ENCODE peak calls at places on chromosomes 6 and 20, in ten cellular contexts. Q is BE2C, R is tibial nerve, E is A549, T is A673, Y is fibroblast of lung, V is left lung, H is IMR-90, W is upper lobe of right lung, M is prostate gland. A is an unnamed sample. For H3K4me1, the result is how much of the 10 kb centered on the place peaks cover.

GRCh38 chr20:50670126-50670862 is 21.0 kb downstream of the RIPOR3 start:
- DNase-seq in Q (no peak), R (no peak), E (peak), T (no peak), Y (peak), V (no peak), H (peak), W (no peak), M (no peak), A (no peak)

GRCh38 chr6:57267586-57268293 is 45.6 kb upstream of the RAB23 start:
- DNase-seq in Q (peak), R (peak), E (peak), T (peak), Y (peak), V (no peak), H (peak), W (no peak), M (no peak), A (no peak)

GRCh38 chr20:59472059-59472458 is 132.3 kb upstream of the PHACTR3 start:
- DNase-seq in Q (no peak), R (no peak), E (no peak), T (no peak), Y (no peak), V (no peak), H (no peak), W (no peak), M (no peak), A (no peak)

GRCh38 chr6:118283759-118284158 is 264.3 kb upstream of the PLN start:
- DNase-seq in Q (peak), R (no peak), E (peak), T (peak), Y (peak), V (no peak), H (peak), W (no peak), M (peak), A (peak)

GRCh38 chr6:122609881-122610689 is at the start of gene PKIB:
- DNase-seq in Q (peak), R (peak), E (peak), T (peak), Y (peak), V (peak), H (peak), W (peak), M (peak), A (peak)

GRCh38 chr6:146582857-146583256 is 15.9 kb upstream of the ADGB start:
- DNase-seq in Q (peak), R (peak), E (no peak), T (no peak), Y (peak), V (peak), H (peak), W (no peak), M (no peak), A (peak)

GRCh38 chr20:44295995-44296394 is 15.0 kb downstream of the FITM2 start:
- DNase-seq in Q (peak), R (no peak), E (no peak), T (peak), Y (no peak), V (no peak), H (no peak), W (peak), M (no peak), A (no peak)

GRCh38 chr6:161394437-161394836 is 120.6 kb upstream of the AGPAT4 start:
- DNase-seq in Q (no peak), R (no peak), E (no peak), T (no peak), Y (no peak), V (no peak), H (no peak), W (no peak), M (no peak), A (no peak)

GRCh38 chr20:45318386-45318939 is 10.4 kb upstream of the MATN4 start:
- DNase-seq in Q (no peak), R (no peak), E (no peak), T (no peak), Y (no peak), V (no peak), H (no peak), W (no peak), M (no peak), A (no peak)

GRCh38 chr6:42911171-42912021 is 4.5 kb upstream of the PTCRA start:
- DNase-seq in Q (no peak), R (no peak), E (no peak), T (no peak), Y (no peak), V (no peak), H (no peak), W (no peak), M (no peak), A (no peak)

GRCh38 chr20:10673176-10673830 is 496 bp downstream of the JAG1 start:
- DNase-seq in Q (peak), R (no peak), E (no peak), T (peak), Y (peak), V (peak), H (no peak), W (peak), M (no peak), A (no peak)

GRCh38 chr6:11734861-11735652 is 43.5 kb downstream of the ADTRP start:
- DNase-seq in Q (no peak), R (no peak), E (no peak), T (no peak), Y (no peak), V (no peak), H (no peak), W (no peak), M (peak), A (no peak)

GRCh38 chr6:112416885-112417284 is 69.8 kb downstream of the RFPL4B start:
- DNase-seq in Q (peak), R (no peak), E (no peak), T (no peak), Y (peak), V (no peak), H (no peak), W (no peak), M (no peak), A (no peak)

GRCh38 chr6:107607109-107607508 is 117.2 kb downstream of the SOBP start:
- DNase-seq in Q (no peak), R (no peak), E (no peak), T (no peak), Y (no peak), V (no peak), H (no peak), W (no peak), M (no peak), A (no peak)

GRCh38 chr20:22545045-22545444 is 39.3 kb downstream of the FOXA2 start:
- DNase-seq in Q (no peak), R (no peak), E (no peak), T (no peak), Y (no peak), V (no peak), H (no peak), W (no peak), M (no peak), A (no peak)

GRCh38 chr20:54340667-54341081 is 132.8 kb downstream of the PFDN4 start:
- DNase-seq in Q (no peak), R (no peak), E (no peak), T (no peak), Y (peak), V (no peak), H (peak), W (no peak), M (no peak), A (no peak)

GRCh38 chr20:23646106-23646958 is 8.6 kb upstream of the CST3 start:
- DNase-seq in Q (no peak), R (no peak), E (no peak), T (no peak), Y (no peak), V (no peak), H (no peak), W (no peak), M (no peak), A (no peak)

GRCh38 chr20:10696650-10697049 is 22.9 kb upstream of the JAG1 start:
- DNase-seq in Q (peak), R (no peak), E (no peak), T (peak), Y (no peak), V (peak), H (no peak), W (no peak), M (no peak), A (no peak)

GRCh38 chr20:34403063-34403827 is 40.2 kb downstream of the ITCH start:
- DNase-seq in Q (no peak), R (no peak), E (no peak), T (peak), Y (peak), V (no peak), H (no peak), W (no peak), M (no peak), A (no peak)

GRCh38 chr6:116530436-116530835 is 15.0 kb downstream of the TRAPPC3L start:
- DNase-seq in Q (no peak), R (no peak), E (no peak), T (no peak), Y (peak), V (no peak), H (peak), W (no peak), M (no peak), A (no peak)

GRCh38 chr20:17902531-17903083 is 66.0 kb downstream of the SNX5 start:
- DNase-seq in Q (no peak), R (no peak), E (no peak), T (no peak), Y (no peak), V (no peak), H (no peak), W (no peak), M (no peak), A (no peak)
- TF ChIP-seq CTCF in Q (no peak), R (no peak), E (no peak), T (no peak), Y (no peak), V (no peak), H (no peak), W (no peak), M (no peak), A (no peak)

DNA sequence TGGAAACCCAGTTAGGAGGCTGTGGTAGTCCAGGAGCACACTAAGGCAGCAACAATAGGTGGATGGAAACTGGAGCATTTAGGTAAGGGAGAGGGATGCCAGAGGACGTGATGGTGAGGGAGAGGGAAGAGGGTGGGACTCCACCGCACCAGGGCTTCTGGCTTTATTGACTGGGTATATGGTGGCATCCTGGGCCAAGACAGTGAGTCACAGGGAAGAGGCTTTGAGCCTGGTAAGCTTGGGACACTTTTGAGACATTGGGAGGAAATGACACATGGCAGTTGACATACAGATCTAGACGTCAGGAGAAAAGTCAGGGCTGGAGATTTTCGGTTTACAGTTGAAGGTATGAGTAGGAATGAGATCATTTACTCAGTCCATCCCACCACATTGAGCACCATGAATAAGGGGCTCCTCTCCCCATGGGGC is 14.9 kb downstream of the NT5E start:
- DNase-seq in Q (no peak), R (no peak), E (peak), T (peak), Y (peak), V (no peak), H (peak), W (no peak), M (no peak), A (no peak)
- H3K4me1 ChIP-seq in Q (under half), R (under half), E (half or more), T (under half), Y (half or more), V (under half), H (under half), W (under half), M (under half), A (half or more)

GRCh38 chr20:2340136-2340535 is 40.6 kb upstream of the TGM6 start:
- DNase-seq in Q (no peak), R (no peak), E (no peak), T (no peak), Y (no peak), V (no peak), H (no peak), W (no peak), M (no peak), A (no peak)
- TF ChIP-seq CTCF in Q (no peak), R (no peak), E (no peak), T (no peak), Y (no peak), V (no peak), H (no peak), W (no peak), M (no peak), A (no peak)

GRCh38 chr20:35489717-35490116 is 34.3 kb downstream of the CEP250 start:
- DNase-seq in Q (no peak), R (no peak), E (no peak), T (no peak), Y (no peak), V (no peak), H (no peak), W (no peak), M (no peak), A (no peak)

GRCh38 chr20:35487479-35487878 is 32.1 kb downstream of the CEP250 start:
- DNase-seq in Q (no peak), R (no peak), E (no peak), T (no peak), Y (no peak), V (no peak), H (no peak), W (no peak), M (no peak), A (no peak)

GRCh38 chr20:35492352-35492751 is 37.0 kb downstream of the CEP250 start:
- DNase-seq in Q (no peak), R (no peak), E (no peak), T (no peak), Y (no peak), V (no peak), H (no peak), W (peak), M (no peak), A (no peak)

GRCh38 chr20:35491823-35492222 is 36.4 kb downstream of the CEP250 start:
- DNase-seq in Q (no peak), R (no peak), E (no peak), T (no peak), Y (peak), V (no peak), H (peak), W (no peak), M (no peak), A (no peak)

DNA sequence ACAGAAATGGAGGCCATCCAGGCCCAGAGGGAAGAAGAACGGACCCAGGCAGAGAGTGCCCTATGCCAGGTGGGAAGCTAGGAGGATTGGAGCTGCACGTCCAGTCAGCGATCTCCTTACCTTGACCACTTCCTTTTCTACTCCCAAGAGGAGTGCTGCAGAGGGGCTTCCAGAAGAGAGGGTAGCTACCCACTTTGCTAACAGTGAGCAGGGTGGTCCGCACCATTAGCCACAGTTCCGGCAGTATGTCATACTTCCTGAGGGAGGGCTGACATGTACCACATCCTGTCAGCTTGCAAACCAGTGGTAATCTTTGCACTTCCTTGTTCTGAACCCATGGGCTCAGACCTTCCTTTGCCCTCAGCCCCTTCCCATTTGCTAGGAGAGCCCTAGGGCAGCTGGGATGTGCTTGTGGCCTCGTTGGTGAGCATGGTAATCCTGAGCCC is 35.4 kb downstream of the CEP250 start:
- DNase-seq in Q (no peak), R (no peak), E (no peak), T (no peak), Y (no peak), V (no peak), H (no peak), W (no peak), M (no peak), A (no peak)
- H3K4me1 ChIP-seq in Q (under half), R (under half), E (under half), T (under half), Y (under half), V (under half), H (under half), W (under half), M (under half), A (under half)

GRCh38 chr6:2619651-2620050 is 131.1 kb downstream of the MYLK4 start:
- DNase-seq in Q (no peak), R (no peak), E (no peak), T (no peak), Y (no peak), V (no peak), H (no peak), W (no peak), M (no peak), A (no peak)

GRCh38 chr6:2625581-2625980 is 125.1 kb downstream of the MYLK4 start:
- DNase-seq in Q (no peak), R (no peak), E (no peak), T (no peak), Y (peak), V (no peak), H (peak), W (no peak), M (no peak), A (no peak)

GRCh38 chr6:2624177-2624576 is 126.5 kb downstream of the MYLK4 start:
- DNase-seq in Q (no peak), R (no peak), E (no peak), T (no peak), Y (no peak), V (no peak), H (no peak), W (no peak), M (no peak), A (peak)

GRCh38 chr6:2623348-2623747 is 127.4 kb downstream of the MYLK4 start:
- DNase-seq in Q (no peak), R (no peak), E (no peak), T (no peak), Y (no peak), V (no peak), H (no peak), W (no peak), M (no peak), A (no peak)

DNA sequence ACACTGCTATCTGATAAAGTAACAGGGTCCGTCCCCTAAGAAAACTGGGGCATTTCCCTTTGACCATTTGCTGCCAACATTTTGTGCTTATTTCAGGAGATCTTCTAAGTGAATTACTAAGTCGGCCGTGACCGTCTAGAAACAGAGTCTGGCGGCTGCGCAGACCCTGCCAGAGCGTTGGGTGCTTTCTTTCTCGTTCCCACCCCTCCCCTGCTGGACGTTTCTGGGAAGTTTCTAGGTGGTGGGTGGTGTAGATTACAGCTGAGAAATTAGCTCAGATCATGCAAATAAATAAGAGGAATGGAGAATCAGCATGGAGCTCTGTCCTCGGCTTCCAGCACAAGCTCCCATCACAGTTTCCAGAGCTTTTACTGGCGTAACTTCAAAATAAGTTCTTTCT is 128.0 kb downstream of the MYLK4 start:
- DNase-seq in Q (no peak), R (no peak), E (no peak), T (no peak), Y (no peak), V (no peak), H (no peak), W (no peak), M (no peak), A (no peak)
- TF ChIP-seq CTCF in Q (peak), R (no peak), E (no peak), T (no peak), Y (no peak), V (no peak), H (no peak), W (no peak), M (no peak), A (peak)

DNA sequence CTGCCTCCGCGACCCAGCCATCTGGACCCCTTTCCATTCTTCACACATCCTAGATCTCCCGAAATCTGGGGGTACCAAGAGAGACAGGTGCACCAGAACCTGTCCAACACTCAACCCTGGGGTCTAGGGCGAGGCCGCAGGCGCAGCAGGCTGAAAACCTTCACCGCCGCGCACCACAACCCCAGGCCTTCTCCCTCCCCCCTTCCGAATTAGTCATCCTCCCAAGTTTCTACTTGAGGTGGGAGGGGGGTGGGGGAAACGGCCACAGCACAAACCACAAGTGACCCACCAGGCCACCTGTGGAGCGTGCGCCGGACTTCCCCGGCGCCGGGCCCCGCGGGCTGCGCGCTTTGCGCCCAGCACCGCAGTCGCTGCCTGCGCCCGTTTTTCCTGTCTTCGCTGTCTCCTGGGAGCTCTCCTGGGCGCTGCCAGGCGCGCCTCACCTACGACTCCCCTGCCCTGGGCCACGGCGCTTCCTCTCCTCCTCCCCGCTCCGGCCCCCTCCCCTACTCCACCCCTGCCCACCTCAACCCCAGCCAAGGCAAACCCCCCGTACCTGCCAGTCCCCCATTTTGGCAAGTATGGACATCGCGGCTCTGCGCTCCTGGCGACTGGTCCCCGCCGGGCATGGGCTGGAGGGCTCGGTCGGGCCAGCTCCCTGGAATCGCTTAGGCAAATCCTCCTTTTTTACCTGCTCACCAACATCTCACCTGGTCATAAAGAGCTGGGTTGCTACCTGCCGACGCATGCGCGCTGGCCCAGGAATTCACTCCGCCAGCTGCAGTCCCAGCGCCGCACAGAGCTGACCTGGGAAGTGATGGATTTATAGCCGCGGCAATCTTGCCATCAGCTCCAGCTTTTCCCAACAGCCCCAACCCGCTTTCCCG is 4.2 kb upstream of the TFAP2A start:
- DNase-seq in Q (no peak), R (no peak), E (no peak), T (no peak), Y (peak), V (no peak), H (peak), W (peak), M (peak), A (no peak)
- H3K4me1 ChIP-seq in Q (under half), R (half or more), E (under half), T (under half), Y (under half), V (under half), H (under half), W (under half), M (under half), A (under half)

A was measured in tibial artery.